ENCODE peak calls at places on chromosome 1, in four cellular contexts. Q is Panc1, A is K562, G is SK-N-MC. B is an unnamed sample.

GRCh38 chr1:78060857-78061563 is 15.2 kb downstream of the GIPC2 start:
- DNase-seq in A (no peak), Q (no peak), G (no peak), B (no peak)

GRCh38 chr1:181255270-181255929 is 166.9 kb downstream of the IER5 start:
- DNase-seq in A (no peak), G (no peak), Q (no peak), B (no peak)

GRCh38 chr1:115332813-115333608 is 5.0 kb downstream of the NGF start:
- DNase-seq in A (no peak), Q (no peak), G (no peak), B (no peak)

GRCh38 chr1:30101477-30102227 is 621.7 kb downstream of the MATN1 start:
- DNase-seq in Q (no peak), G (no peak), A (peak), B (no peak)

GRCh38 chr1:76237201-76237600 is 162.7 kb downstream of the ST6GALNAC3 start:
- DNase-seq in Q (no peak), A (no peak), G (no peak), B (no peak)

GRCh38 chr1:203557390-203557789 is 63.4 kb downstream of the OPTC start:
- DNase-seq in G (no peak), Q (no peak), A (no peak), B (no peak)

GRCh38 chr1:213568929-213569815 is 418.6 kb upstream of the PROX1 start:
- DNase-seq in Q (no peak), G (no peak), A (no peak), B (no peak)

GRCh38 chr1:234271243-234271606 is 102.0 kb upstream of the COA6 start:
- DNase-seq in A (no peak), G (no peak), Q (no peak), B (peak)

GRCh38 chr1:161163793-161164192 is 2.4 kb upstream of the PPOX start:
- DNase-seq in Q (no peak), A (no peak), G (no peak), B (no peak)

GRCh38 chr1:6577831-6578525 is 1.8 kb upstream of the ZBTB48 start:
- DNase-seq in Q (no peak), A (no peak), G (no peak), B (no peak)

GRCh38 chr1:220879090-220879508 is at the start of gene HLX:
- DNase-seq in A (peak), G (no peak), Q (peak), B (peak)

GRCh38 chr1:33764149-33764548 is 99.7 kb upstream of the HMGB4 start:
- DNase-seq in G (no peak), Q (no peak), A (no peak), B (no peak)

GRCh38 chr1:53739109-53739681 is at the start of gene GLIS1:
- DNase-seq in G (no peak), Q (no peak), A (peak), B (peak)

GRCh38 chr1:46603481-46603857 is 599 bp downstream of the MKNK1 start:
- DNase-seq in Q (no peak), A (no peak), G (no peak), B (no peak)

GRCh38 chr1:224116131-224116530 is 2.2 kb downstream of the FBXO28 start:
- DNase-seq in Q (peak), G (peak), A (peak), B (no peak)

GRCh38 chr1:9426291-9426711 is 113.0 kb upstream of the SLC25A33 start:
- DNase-seq in G (no peak), Q (no peak), A (no peak), B (peak)

GRCh38 chr1:173171152-173171551 is 36.0 kb downstream of the TNFSF4 start:
- DNase-seq in A (no peak), G (no peak), Q (no peak), B (no peak)

GRCh38 chr1:17795081-17795809 is 40.1 kb downstream of the ACTL8 start:
- DNase-seq in G (no peak), A (no peak), Q (no peak), B (no peak)

GRCh38 chr1:205746757-205747412 is 3.1 kb downstream of the NUCKS1 start:
- DNase-seq in G (no peak), A (no peak), Q (no peak), B (no peak)

GRCh38 chr1:38270241-38270871 is 223.8 kb upstream of the POU3F1 start:
- DNase-seq in A (no peak), Q (no peak), G (no peak), B (no peak)

GRCh38 chr1:155471891-155472290 is 90.7 kb downstream of the ASH1L start:
- DNase-seq in A (no peak), Q (no peak), G (no peak), B (no peak)

GRCh38 chr1:70220015-70220414 is 1.2 kb upstream of the SRSF11 start:
- DNase-seq in Q (no peak), G (no peak), A (no peak), B (no peak)

GRCh38 chr1:121595089-121595488 is 410.3 kb downstream of the SRGAP2C start:
- DNase-seq in Q (no peak), G (no peak), A (peak), B (no peak)

GRCh38 chr1:34167091-34167788 is 2.2 kb upstream of the CSMD2 start:
- DNase-seq in A (no peak), G (no peak), Q (no peak), B (no peak)

GRCh38 chr1:11817192-11817591 is 11.2 kb downstream of the CLCN6 start:
- DNase-seq in G (no peak), Q (no peak), A (no peak), B (no peak)

GRCh38 chr1:39694026-39694425 is 2.8 kb upstream of the HPCAL4 start:
- DNase-seq in Q (no peak), G (no peak), A (no peak), B (no peak)

GRCh38 chr1:60898987-60899386 is 183.4 kb upstream of the NFIA start:
- DNase-seq in Q (no peak), G (no peak), A (no peak), B (no peak)

GRCh38 chr1:89125571-89126233 is at the start of gene GBP2:
- DNase-seq in A (no peak), G (peak), Q (no peak), B (no peak)

GRCh38 chr1:247378334-247379073 is 37.5 kb upstream of the NLRP3 start:
- DNase-seq in G (no peak), A (no peak), Q (no peak), B (no peak)

GRCh38 chr1:44354268-44354839 is 703 bp downstream of the ERI3 start:
- DNase-seq in G (no peak), Q (no peak), A (no peak), B (no peak)

GRCh38 chr1:92961896-92962752 is 862 bp upstream of the DIPK1A start:
- DNase-seq in Q (no peak), A (no peak), G (no peak), B (peak)
- TF ChIP-seq POLR2AphosphoS5 in Q (no peak), A (no peak), G (no peak), B (no peak)

DNA sequence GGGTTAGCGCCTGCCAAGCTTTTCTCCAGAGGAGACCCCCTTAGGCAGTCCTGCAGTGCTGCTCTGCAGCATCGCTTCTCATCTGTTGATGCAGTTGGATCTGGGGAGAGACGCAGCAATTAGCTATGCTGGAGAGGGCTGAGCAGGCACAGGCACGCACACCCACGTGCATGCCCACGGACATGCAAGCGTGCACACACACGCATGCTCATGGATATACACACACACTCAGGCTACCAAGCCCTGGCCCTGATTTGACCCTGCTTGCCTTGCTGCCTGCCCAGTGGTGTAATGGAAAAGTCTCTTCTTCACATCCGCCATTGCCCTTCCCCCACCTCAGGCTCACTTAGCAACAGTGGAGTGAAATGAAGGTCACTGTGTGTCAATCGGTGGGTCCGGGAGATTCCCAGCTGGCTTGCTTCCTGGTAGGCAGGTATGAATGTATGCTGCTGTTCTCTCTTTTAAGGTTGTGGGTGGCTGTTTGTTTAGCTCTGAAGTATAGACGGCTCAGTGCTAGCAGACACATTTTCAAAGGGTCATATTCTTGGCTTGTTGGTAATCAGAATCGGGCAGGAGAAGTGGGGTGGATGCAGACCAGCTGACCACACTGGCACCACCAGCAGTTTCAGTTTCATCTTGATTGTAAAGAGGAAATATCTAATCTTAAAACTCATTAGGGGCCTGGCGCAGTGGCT is 9.5 kb downstream of the ATP1B1 start:
- DNase-seq in A (no peak), Q (no peak), G (no peak), B (peak)
- TF ChIP-seq POLR2AphosphoS5 in A (no peak), Q (no peak), G (no peak), B (peak)

DNA sequence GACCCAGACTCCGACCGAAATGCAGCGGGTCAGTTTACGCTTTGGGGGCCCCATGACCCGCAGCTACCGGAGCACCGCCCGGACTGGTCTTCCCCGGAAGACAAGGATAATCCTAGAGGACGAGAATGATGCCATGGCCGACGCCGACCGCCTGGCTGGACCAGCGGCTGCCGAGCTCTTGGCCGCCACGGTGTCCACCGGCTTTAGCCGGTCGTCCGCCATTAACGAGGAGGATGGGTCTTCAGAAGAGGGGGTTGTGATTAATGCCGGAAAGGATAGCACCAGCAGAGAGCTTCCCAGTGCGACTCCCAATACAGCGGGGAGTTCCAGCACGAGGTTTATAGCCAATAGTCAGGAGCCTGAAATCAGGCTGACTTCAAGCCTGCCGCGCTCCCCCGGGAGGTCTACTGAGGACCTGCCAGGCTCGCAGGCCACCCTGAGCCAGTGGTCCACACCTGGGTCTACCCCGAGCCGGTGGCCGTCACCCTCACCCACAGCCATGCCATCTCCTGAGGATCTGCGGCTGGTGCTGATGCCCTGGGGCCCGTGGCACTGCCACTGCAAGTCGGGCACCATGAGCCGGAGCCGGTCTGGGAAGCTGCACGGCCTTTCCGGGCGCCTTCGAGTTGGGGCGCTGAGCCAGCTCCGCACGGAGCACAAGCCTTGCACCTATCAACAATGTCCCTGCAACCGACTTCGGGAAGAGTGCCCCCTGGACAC is 534 bp downstream of the C1orf56 start:
- DNase-seq in Q (no peak), A (no peak), G (no peak), B (peak)
- TF ChIP-seq POLR2AphosphoS5 in Q (no peak), A (no peak), G (peak), B (peak)

GRCh38 chr1:109531205-109531779 is 8.4 kb upstream of the GPR61 start:
- DNase-seq in A (no peak), Q (no peak), G (no peak), B (no peak)

GRCh38 chr1:109534307-109534858 is 5.3 kb upstream of the GPR61 start:
- DNase-seq in G (no peak), Q (no peak), A (no peak), B (no peak)

GRCh38 chr1:109531826-109532364 is 7.8 kb upstream of the GPR61 start:
- DNase-seq in A (no peak), Q (no peak), G (no peak), B (no peak)

GRCh38 chr1:109530457-109531204 is 9.0 kb upstream of the GPR61 start:
- DNase-seq in Q (no peak), G (no peak), A (no peak), B (no peak)

DNA sequence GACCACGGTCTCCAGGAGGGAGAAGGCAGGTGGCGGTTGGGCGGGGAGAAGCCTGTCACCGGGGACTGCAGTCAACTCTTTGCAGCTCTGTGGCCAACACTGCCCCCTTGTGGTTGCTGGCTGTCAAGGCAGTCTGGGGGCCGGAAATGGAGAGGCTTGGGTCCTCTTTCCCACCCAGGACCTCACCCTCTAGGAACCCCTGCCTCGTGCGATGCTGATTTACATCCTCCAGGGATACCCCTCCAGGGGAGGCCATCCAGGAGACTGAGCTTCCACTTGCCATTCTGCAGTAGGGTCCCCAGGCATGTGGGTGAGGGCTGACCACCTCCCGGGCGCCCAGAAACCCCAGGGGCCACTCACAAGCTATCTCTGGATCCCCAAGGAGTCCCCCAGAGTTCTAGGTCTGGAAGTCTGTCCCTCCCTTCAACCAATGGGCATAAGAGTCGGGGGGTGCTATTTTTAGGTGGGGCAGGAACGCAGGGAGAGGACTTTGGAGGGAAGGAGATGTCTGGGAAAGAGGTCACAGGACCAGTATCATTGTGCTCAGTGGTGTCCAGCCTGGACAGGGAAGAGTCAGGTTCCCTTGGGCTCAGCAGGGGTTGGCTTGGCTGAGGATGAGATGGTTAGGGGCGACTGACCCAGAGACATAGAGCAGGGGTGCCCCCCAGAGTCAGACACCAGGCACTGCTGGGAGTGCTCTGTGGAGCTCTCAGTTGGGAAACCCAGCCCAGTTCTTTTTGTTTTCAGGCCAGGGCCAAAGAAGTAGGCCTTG is 7.1 kb upstream of the GPR61 start:
- DNase-seq in G (peak), Q (peak), A (peak), B (peak)
- TF ChIP-seq POLR2AphosphoS5 in G (no peak), Q (no peak), A (no peak), B (no peak)

GRCh38 chr1:56073614-56074356 is 505.6 kb downstream of the PLPP3 start:
- DNase-seq in Q (no peak), G (no peak), A (no peak), B (no peak)
- TF ChIP-seq POLR2AphosphoS5 in Q (no peak), G (no peak), A (no peak), B (no peak)

GRCh38 chr1:210311726-210312493 is 16.8 kb upstream of the HHAT start:
- DNase-seq in Q (no peak), A (no peak), G (no peak), B (no peak)
- TF ChIP-seq POLR2AphosphoS5 in Q (no peak), A (no peak), G (no peak), B (no peak)